ENCODE peak calls at places on chromosomes 3 and 15, in seven cellular contexts. G, Y, N, C, A, W and R are unnamed samples. For H3K36me3, the result is how much of the 10 kb centered on the place peaks cover.

GRCh38 chr3:42189746-42190145 is 76.2 kb downstream of the CCK start:
- DNase-seq in N (no peak), C (no peak), Y (no peak), G (no peak), A (no peak), W (no peak), R (no peak)

GRCh38 chr3:30914696-30915095 is 20.2 kb upstream of the GADL1 start:
- DNase-seq in G (no peak), N (no peak), C (no peak), Y (no peak), W (no peak), A (no peak), R (no peak)

GRCh38 chr3:143443851-143444331 is 324.3 kb downstream of the CHST2 start:
- DNase-seq in N (peak), Y (peak), A (peak), C (no peak), W (peak), G (no peak), R (no peak)

GRCh38 chr3:185421577-185422232 is 58.8 kb downstream of the MAP3K13 start:
- DNase-seq in Y (no peak), A (no peak), W (no peak), N (no peak), C (peak), G (peak), R (no peak)

GRCh38 chr3:49759226-49759625 is 27.1 kb downstream of the IP6K1 start:
- DNase-seq in N (no peak), C (no peak), G (no peak), A (no peak), Y (no peak), W (no peak), R (no peak)

GRCh38 chr3:57756528-57757401 is 656 bp downstream of the SLMAP start:
- DNase-seq in Y (peak), W (peak), G (no peak), A (peak), N (peak), C (peak), R (peak)

GRCh38 chr3:193712938-193713337 is 119.9 kb downstream of the OPA1 start:
- DNase-seq in Y (no peak), W (no peak), C (no peak), N (no peak), A (no peak), G (no peak), R (no peak)

GRCh38 chr3:131535596-131535995 is 32.8 kb upstream of the MRPL3 start:
- DNase-seq in C (no peak), W (peak), Y (no peak), N (no peak), G (no peak), A (peak), R (no peak)

GRCh38 chr3:123658118-123658859 is 73.4 kb upstream of the HACD2 start:
- DNase-seq in W (peak), Y (peak), C (no peak), N (peak), A (peak), G (no peak), R (no peak)

GRCh38 chr15:51332211-51333147 is 5.9 kb downstream of the CYP19A1 start:
- DNase-seq in N (no peak), Y (no peak), G (no peak), C (no peak), W (peak), A (no peak), R (no peak)

GRCh38 chr15:63895787-63896218 is 62.1 kb upstream of the HERC1 start:
- DNase-seq in A (no peak), C (no peak), Y (no peak), G (no peak), W (no peak), N (no peak), R (no peak)

GRCh38 chr3:50586763-50587070 is 17.4 kb downstream of the HEMK1 start:
- DNase-seq in N (no peak), C (no peak), Y (no peak), W (no peak), A (no peak), G (no peak), R (no peak)

GRCh38 chr3:141371882-141372281 is 3.6 kb downstream of the ZBTB38 start:
- DNase-seq in W (no peak), A (no peak), N (no peak), Y (no peak), C (no peak), G (no peak), R (no peak)

GRCh38 chr3:29533992-29534391 is 253.1 kb downstream of the RBMS3 start:
- DNase-seq in Y (no peak), N (no peak), C (no peak), A (no peak), W (no peak), G (no peak), R (no peak)

GRCh38 chr15:91885714-91886265 is 32.3 kb downstream of the SLCO3A1 start:
- DNase-seq in Y (no peak), C (no peak), G (no peak), N (no peak), W (no peak), A (no peak), R (peak)

GRCh38 chr3:50192689-50193141 is 1.3 kb downstream of the GNAT1 start:
- DNase-seq in Y (peak), C (peak), G (peak), W (peak), A (peak), N (peak), R (peak)

GRCh38 chr3:53198256-53198977 is 37.4 kb downstream of the PRKCD start:
- DNase-seq in Y (no peak), N (no peak), G (no peak), A (no peak), W (no peak), C (no peak), R (peak)

GRCh38 chr3:24494616-24495333 is at the start of gene THRB:
- DNase-seq in C (peak), G (no peak), Y (peak), A (no peak), N (peak), W (peak), R (peak)

GRCh38 chr15:92971081-92971480 is 71.0 kb downstream of the CHD2 start:
- DNase-seq in A (no peak), W (no peak), N (no peak), C (no peak), Y (no peak), G (no peak), R (no peak)

GRCh38 chr3:25354071-25354470 is 74.0 kb upstream of the RARB start:
- DNase-seq in A (no peak), N (no peak), Y (no peak), G (no peak), W (peak), C (no peak), R (no peak)

GRCh38 chr15:74620636-74621545 is 5.3 kb downstream of the CLK3 start:
- DNase-seq in Y (peak), N (peak), A (peak), G (no peak), C (peak), W (peak), R (peak)

GRCh38 chr3:88812576-88812975 is 294.8 kb upstream of the EPHA3 start:
- DNase-seq in A (peak), W (peak), N (no peak), Y (no peak), G (no peak), C (no peak), R (no peak)

GRCh38 chr3:67790043-67790442 is 135.6 kb upstream of the SUCLG2 start:
- DNase-seq in Y (no peak), C (peak), A (peak), N (peak), G (peak), W (peak), R (peak)

GRCh38 chr3:106691476-106691875 is 685.8 kb upstream of the CCDC54 start:
- DNase-seq in N (no peak), A (no peak), G (no peak), W (peak), Y (no peak), C (no peak), R (no peak)

GRCh38 chr15:63915888-63916731 is 82.4 kb upstream of the HERC1 start:
- DNase-seq in N (no peak), W (peak), Y (no peak), C (no peak), A (peak), G (no peak), R (peak)

GRCh38 chr3:159766563-159767185 is 222.0 kb upstream of the IL12A start:
- DNase-seq in W (peak), C (no peak), G (no peak), N (no peak), Y (no peak), A (peak), R (peak)

GRCh38 chr3:161682715-161683114 is 186.1 kb downstream of the OTOL1 start:
- DNase-seq in N (no peak), Y (no peak), A (no peak), C (no peak), W (no peak), G (no peak), R (no peak)
- H3K4me3 ChIP-seq in N (no peak), Y (no peak), A (no peak), C (no peak), W (no peak), G (no peak), R (no peak)

GRCh38 chr15:58788056-58788710 is 17.1 kb downstream of the MINDY2 start:
- DNase-seq in G (no peak), C (no peak), W (no peak), Y (no peak), N (no peak), A (peak), R (no peak)

GRCh38 chr15:58797505-58797904 is 26.4 kb downstream of the MINDY2 start:
- DNase-seq in W (no peak), A (no peak), G (no peak), C (no peak), Y (no peak), N (no peak), R (no peak)

GRCh38 chr15:58795825-58796224 is 24.7 kb downstream of the MINDY2 start:
- DNase-seq in N (no peak), G (no peak), Y (no peak), W (no peak), C (no peak), A (no peak), R (no peak)

GRCh38 chr15:58793862-58794261 is 22.8 kb downstream of the MINDY2 start:
- DNase-seq in N (no peak), W (peak), C (no peak), G (no peak), A (no peak), Y (peak), R (peak)
- H3K36me3 ChIP-seq in N (under half), W (under half), C (under half), G (under half), A (under half), Y (under half), R (under half)

DNA sequence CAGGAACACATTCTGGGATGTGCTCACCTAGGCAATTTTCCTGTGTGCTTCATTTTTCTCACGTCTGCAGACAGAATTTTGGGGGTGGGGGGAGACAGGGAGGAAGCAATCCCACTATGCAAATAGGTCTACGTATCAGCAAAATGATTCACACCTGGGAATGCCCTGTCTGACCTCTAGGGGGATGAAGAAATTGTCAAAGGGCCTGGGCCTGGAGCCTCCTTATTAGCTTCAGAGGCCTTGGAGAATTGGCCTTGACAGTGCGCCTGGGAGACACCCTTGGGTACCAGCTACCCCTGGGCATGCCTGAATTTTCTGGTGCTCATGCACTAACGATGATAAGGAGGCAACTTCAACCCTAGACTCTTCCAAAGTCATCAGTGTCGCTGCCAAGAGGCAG is 207.5 kb downstream of the CADPS start:
- DNase-seq in N (no peak), G (no peak), C (peak), W (no peak), Y (no peak), A (no peak), R (peak)
- H3K4me3 ChIP-seq in N (no peak), G (no peak), C (no peak), W (no peak), Y (no peak), A (no peak), R (no peak)

GRCh38 chr15:84643838-84644237 is 10.2 kb downstream of the WDR73 start:
- DNase-seq in N (no peak), C (no peak), A (no peak), Y (no peak), W (no peak), G (no peak), R (no peak)
- H3K36me3 ChIP-seq in N (half or more), C (under half), A (half or more), Y (under half), W (under half), G (under half), R (under half)

GRCh38 chr3:32577174-32577573 is 6.5 kb upstream of the DYNC1LI1 start:
- DNase-seq in C (no peak), N (no peak), Y (no peak), G (no peak), W (no peak), A (no peak), R (no peak)

GRCh38 chr3:32583708-32584107 is 13.1 kb upstream of the DYNC1LI1 start:
- DNase-seq in N (no peak), W (no peak), C (no peak), A (peak), Y (no peak), G (no peak), R (no peak)

GRCh38 chr3:32575451-32575850 is 4.8 kb upstream of the DYNC1LI1 start:
- DNase-seq in A (peak), N (no peak), Y (no peak), W (peak), G (no peak), C (no peak), R (no peak)

GRCh38 chr3:32577621-32578556 is 7.2 kb upstream of the DYNC1LI1 start:
- DNase-seq in Y (no peak), A (peak), W (no peak), G (peak), C (peak), N (no peak), R (no peak)
- H3K4me3 ChIP-seq in Y (no peak), A (peak), W (peak), G (peak), C (peak), N (peak), R (no peak)

GRCh38 chr3:10300087-10300486 is 7.3 kb upstream of the GHRL start:
- DNase-seq in N (no peak), W (no peak), Y (no peak), C (no peak), G (no peak), A (no peak), R (no peak)

GRCh38 chr3:10303105-10303504 is 10.4 kb upstream of the GHRL start:
- DNase-seq in G (no peak), W (no peak), C (no peak), N (no peak), A (no peak), Y (no peak), R (no peak)

GRCh38 chr3:10299175-10299574 is 6.4 kb upstream of the GHRL start:
- DNase-seq in C (no peak), W (no peak), A (peak), G (no peak), N (no peak), Y (no peak), R (no peak)

GRCh38 chr3:10303785-10304184 is 11.0 kb upstream of the GHRL start:
- DNase-seq in N (no peak), A (no peak), Y (no peak), C (no peak), W (no peak), G (no peak), R (no peak)

DNA sequence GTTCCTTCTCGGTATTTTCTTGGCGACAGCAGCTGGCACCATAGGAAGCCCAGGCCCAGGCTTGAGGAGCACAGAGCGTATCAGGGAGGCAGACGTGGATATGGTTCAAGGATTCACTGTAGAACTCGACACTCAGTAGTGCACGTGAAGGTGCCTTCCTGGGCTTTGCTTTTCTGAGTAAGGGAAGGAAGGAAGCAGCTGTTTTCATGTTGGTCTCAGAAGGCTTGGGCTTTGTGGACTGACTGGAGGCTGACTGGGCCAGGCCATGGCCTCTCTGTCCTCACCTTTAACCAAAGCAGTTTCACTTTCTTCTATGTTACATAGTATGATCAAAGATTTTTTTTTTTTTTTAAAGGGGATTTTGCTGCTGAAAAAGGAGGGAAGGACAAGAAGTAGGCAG is 6.9 kb upstream of the GHRL start:
- DNase-seq in G (no peak), C (no peak), A (no peak), Y (no peak), W (no peak), N (no peak), R (no peak)
- H3K36me3 ChIP-seq in G (under half), C (under half), A (half or more), Y (under half), W (under half), N (half or more), R (under half)

GRCh38 chr3:112963683-112964082 is 11.2 kb downstream of the CD200R1 start:
- DNase-seq in Y (no peak), G (no peak), W (no peak), N (no peak), C (no peak), A (no peak), R (no peak)

GRCh38 chr3:112958749-112959560 is 15.9 kb downstream of the CD200R1 start:
- DNase-seq in G (no peak), C (no peak), W (no peak), Y (no peak), N (no peak), A (no peak), R (no peak)
- H3K4me3 ChIP-seq in G (no peak), C (peak), W (no peak), Y (no peak), N (peak), A (no peak), R (no peak)

DNA sequence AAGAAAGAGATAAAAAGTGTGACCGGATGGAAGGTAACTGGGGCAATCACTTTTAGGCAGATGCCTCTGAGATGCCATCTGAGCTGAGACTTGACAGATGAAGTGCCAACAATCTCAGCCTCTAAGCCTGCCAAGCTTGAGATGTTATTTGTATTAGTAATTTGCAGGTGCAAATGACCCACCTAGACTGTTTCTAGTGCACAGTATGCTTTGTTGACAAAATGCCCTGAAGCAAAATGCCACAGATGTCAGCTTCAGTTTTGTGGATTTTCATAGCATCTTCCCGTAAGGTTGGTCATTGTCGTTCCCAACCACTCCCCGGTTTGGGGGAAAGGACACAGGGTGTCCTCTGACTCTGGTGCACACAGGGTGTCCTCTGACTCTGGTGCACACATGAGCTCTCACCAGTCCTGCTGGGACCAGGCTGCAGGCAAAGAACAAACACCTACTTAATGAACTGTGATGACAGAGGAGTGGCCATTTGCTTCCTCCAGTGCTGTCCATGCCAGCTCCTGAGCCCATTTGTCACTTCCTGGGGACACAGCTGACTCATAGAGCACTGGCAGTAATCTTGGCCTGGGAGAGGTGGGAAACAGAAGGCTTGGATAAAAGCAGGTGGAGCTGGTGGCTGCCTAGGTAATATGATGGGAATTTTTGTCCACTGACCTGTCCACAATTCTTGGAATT is 16.7 kb upstream of the PPP1R2 start:
- DNase-seq in A (no peak), W (no peak), N (no peak), Y (no peak), G (no peak), C (no peak), R (no peak)
- H3K36me3 ChIP-seq in A (under half), W (under half), N (under half), Y (under half), G (under half), C (under half), R (under half)

DNA sequence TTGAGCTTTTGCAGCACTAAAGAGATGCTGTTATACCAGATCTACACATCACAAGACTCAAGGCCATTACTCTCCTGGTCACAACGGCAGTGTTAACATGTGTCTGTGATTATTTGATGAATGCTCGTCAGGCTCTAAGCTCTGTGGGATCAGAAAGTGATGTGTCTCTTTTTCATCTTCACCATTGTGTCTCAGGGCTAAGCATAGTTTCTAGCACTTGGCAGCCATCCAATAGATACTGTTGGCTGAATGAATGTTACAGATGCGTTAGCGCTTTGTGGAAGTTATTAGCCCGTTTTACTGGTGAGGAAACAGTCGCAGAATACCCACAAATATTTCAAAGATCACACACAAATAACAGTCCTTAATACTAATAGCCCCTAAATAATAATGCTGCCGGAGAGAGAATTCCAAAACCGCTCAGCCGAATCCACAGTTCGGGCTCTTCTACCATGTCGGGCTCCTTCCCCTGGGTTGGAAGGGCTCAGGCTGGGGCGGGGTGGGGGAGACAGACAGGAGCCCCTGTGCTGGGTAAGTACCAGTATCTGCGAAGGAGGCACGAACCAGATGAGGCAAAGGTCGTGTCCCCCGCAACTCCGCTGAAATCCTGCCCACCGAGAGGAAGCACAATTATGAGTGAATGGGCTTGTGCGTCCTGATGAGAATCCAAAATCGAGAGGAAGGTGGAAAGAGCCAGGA is 1.1 kb upstream of the FAM81A start:
- DNase-seq in A (no peak), C (no peak), Y (no peak), G (no peak), W (no peak), N (no peak), R (no peak)
- H3K4me3 ChIP-seq in A (no peak), C (peak), Y (no peak), G (peak), W (peak), N (peak), R (peak)